ENCODE peak calls at places on chromosomes 16 and 17, in seven cellular contexts. G is lower lobe of right lung, A is aorta, N is H7, E is astrocyte of the spinal cord, X is uterus, O is EL. P is an unnamed sample.

GRCh38 chr16:2675714-2676113 is 6.6 kb upstream of the KCTD5 start:
- DNase-seq in G (no peak), O (peak), X (no peak), A (peak), E (no peak), N (no peak), P (no peak)

GRCh38 chr17:31511583-31511982 is 120.1 kb downstream of the RAB11FIP4 start:
- DNase-seq in E (no peak), O (no peak), N (no peak), X (no peak), A (no peak), G (no peak), P (no peak)

GRCh38 chr16:16151315-16151714 is 72.0 kb downstream of the ABCC6 start:
- DNase-seq in G (no peak), O (no peak), E (no peak), X (no peak), N (no peak), A (no peak), P (no peak)

GRCh38 chr16:59392911-59393310 is 658.8 kb upstream of the GOT2 start:
- DNase-seq in G (no peak), A (no peak), O (no peak), E (peak), N (no peak), X (no peak), P (no peak)

GRCh38 chr16:70714526-70715112 is 28.8 kb upstream of the MTSS2 start:
- DNase-seq in O (no peak), X (no peak), G (no peak), N (no peak), E (no peak), A (no peak), P (no peak)

GRCh38 chr16:2148714-2149629 is 547 bp downstream of the RAB26 start:
- DNase-seq in G (no peak), A (peak), E (no peak), X (no peak), O (peak), N (peak), P (no peak)

GRCh38 chr17:81295678-81296381 is 723 bp upstream of the SLC38A10 start:
- DNase-seq in N (peak), A (peak), G (peak), E (peak), O (peak), X (peak), P (peak)

GRCh38 chr16:59886021-59886420 is 1151.9 kb upstream of the GOT2 start:
- DNase-seq in N (no peak), E (peak), O (peak), G (no peak), X (peak), A (no peak), P (peak)

GRCh38 chr17:69719474-69720048 is 305.1 kb downstream of the MAP2K6 start:
- DNase-seq in O (no peak), A (no peak), X (no peak), N (no peak), G (no peak), E (no peak), P (no peak)

GRCh38 chr17:65345261-65346060 is 208.3 kb downstream of the RGS9 start:
- DNase-seq in X (no peak), N (no peak), E (peak), O (peak), G (no peak), A (no peak), P (no peak)

GRCh38 chr17:82880620-82881019 is 40.8 kb upstream of the ZNF750 start:
- DNase-seq in G (peak), E (no peak), X (no peak), N (no peak), O (no peak), A (peak), P (no peak)